ENCODE peak calls at places on chromosomes 1 and 21, in four cellular contexts. S is mucosa of descending colon, K is thoracic aorta, A is GM12878. Y is an unnamed sample. For H3K36me3, the result is how much of the 10 kb centered on the place peaks cover.

GRCh38 chr1:5905431-5905830 is 86.8 kb downstream of the NPHP4 start:
- DNase-seq in S (no peak), A (no peak), K (no peak), Y (no peak)

GRCh38 chr21:32070693-32071330 is 198.0 kb downstream of the HUNK start:
- DNase-seq in S (no peak), A (no peak), K (no peak), Y (no peak)

GRCh38 chr1:84598418-84598817 is 24.2 kb upstream of the CTBS start:
- DNase-seq in A (no peak), S (no peak), K (no peak), Y (no peak)

GRCh38 chr1:214248294-214249082 is 32.5 kb upstream of the SMYD2 start:
- DNase-seq in A (no peak), S (no peak), K (no peak), Y (no peak)

GRCh38 chr1:23867542-23867952 is 543 bp downstream of the FUCA1 start:
- DNase-seq in S (no peak), A (no peak), K (no peak), Y (no peak)

GRCh38 chr1:67855444-67855843 is 22.2 kb upstream of the GNG12 start:
- DNase-seq in A (no peak), K (no peak), S (no peak), Y (no peak)

GRCh38 chr21:28473530-28474225 is 519.0 kb downstream of the LTN1 start:
- DNase-seq in A (no peak), S (no peak), K (no peak), Y (no peak)

GRCh38 chr1:27372808-27373690 is 1.6 kb downstream of the FCN3 start:
- DNase-seq in A (no peak), S (no peak), K (no peak), Y (no peak)

GRCh38 chr1:61338899-61339298 is 256.5 kb downstream of the NFIA start:
- DNase-seq in A (no peak), K (no peak), S (no peak), Y (no peak)

GRCh38 chr1:181981821-181982220 is 79.7 kb downstream of the ZNF648 start:
- DNase-seq in S (no peak), K (no peak), A (no peak), Y (no peak)

GRCh38 chr1:115170396-115170795 is 81.1 kb upstream of the TSPAN2 start:
- DNase-seq in A (no peak), S (no peak), K (no peak), Y (no peak)

GRCh38 chr21:41630249-41630648 is 122.3 kb upstream of the TMPRSS2 start:
- DNase-seq in S (peak), K (no peak), A (no peak), Y (no peak)

GRCh38 chr1:94971491-94971924 is 44.6 kb upstream of the CNN3 start:
- DNase-seq in A (no peak), K (no peak), S (no peak), Y (no peak)

GRCh38 chr1:24770891-24771290 is 25.6 kb downstream of the CLIC4 start:
- DNase-seq in A (no peak), K (no peak), S (no peak), Y (no peak)

GRCh38 chr1:114088392-114089299 is 65.0 kb downstream of the SYT6 start:
- DNase-seq in K (no peak), S (no peak), A (no peak), Y (no peak)

GRCh38 chr1:214363386-214363785 is 82.4 kb downstream of the SMYD2 start:
- DNase-seq in K (no peak), S (no peak), A (no peak), Y (no peak)

GRCh38 chr1:90989990-90990389 is 31.8 kb downstream of the ZNF644 start:
- DNase-seq in S (no peak), A (no peak), K (no peak), Y (peak)

GRCh38 chr1:172585348-172585747 is 52.4 kb downstream of the SUCO start:
- DNase-seq in S (no peak), A (no peak), K (no peak), Y (no peak)

GRCh38 chr1:171251741-171252300 is 3.5 kb downstream of the FMO1 start:
- DNase-seq in A (no peak), S (peak), K (no peak), Y (no peak)

GRCh38 chr1:244319283-244320132 is 132.2 kb downstream of the ADSS2 start:
- DNase-seq in K (no peak), A (peak), S (no peak), Y (peak)

GRCh38 chr1:171468120-171468790 is 17.1 kb upstream of the PRRC2C start:
- DNase-seq in S (no peak), K (no peak), A (no peak), Y (peak)

GRCh38 chr1:237241038-237241437 is 199.1 kb downstream of the RYR2 start:
- DNase-seq in A (no peak), K (no peak), S (no peak), Y (no peak)

GRCh38 chr21:42075686-42076471 is 4.8 kb downstream of the UMODL1 start:
- DNase-seq in K (no peak), S (peak), A (no peak), Y (no peak)

GRCh38 chr1:10873189-10873588 is 76.7 kb upstream of the CASZ1 start:
- DNase-seq in S (no peak), A (no peak), K (no peak), Y (no peak)

GRCh38 chr1:206887701-206888100 is 9.5 kb upstream of the IL24 start:
- DNase-seq in K (no peak), A (no peak), S (no peak), Y (no peak)

GRCh38 chr1:243421784-243422183 is 165.9 kb downstream of the SDCCAG8 start:
- DNase-seq in S (no peak), A (no peak), K (no peak), Y (no peak)

GRCh38 chr1:211330282-211330936 is 3.8 kb downstream of the TRAF5 start:
- DNase-seq in K (no peak), S (no peak), A (no peak), Y (no peak)

GRCh38 chr1:2607681-2608041 is 21.1 kb downstream of the PRXL2B start:
- DNase-seq in K (no peak), A (no peak), S (no peak), Y (no peak)

GRCh38 chr21:42472521-42472920 is 23.5 kb downstream of the RSPH1 start:
- DNase-seq in S (no peak), A (no peak), K (no peak), Y (no peak)

GRCh38 chr1:49163041-49163440 is 386.4 kb upstream of the BEND5 start:
- DNase-seq in A (no peak), S (no peak), K (no peak), Y (no peak)

GRCh38 chr21:45556645-45557601 is 14.7 kb upstream of the SLC19A1 start:
- DNase-seq in A (no peak), S (peak), K (no peak), Y (no peak)

GRCh38 chr1:229046251-229046853 is 224.6 kb upstream of the RAB4A start:
- DNase-seq in K (no peak), A (no peak), S (no peak), Y (no peak)

GRCh38 chr1:90201467-90202358 is 206.8 kb downstream of the ZNF326 start:
- DNase-seq in K (no peak), S (no peak), A (no peak), Y (no peak)

DNA sequence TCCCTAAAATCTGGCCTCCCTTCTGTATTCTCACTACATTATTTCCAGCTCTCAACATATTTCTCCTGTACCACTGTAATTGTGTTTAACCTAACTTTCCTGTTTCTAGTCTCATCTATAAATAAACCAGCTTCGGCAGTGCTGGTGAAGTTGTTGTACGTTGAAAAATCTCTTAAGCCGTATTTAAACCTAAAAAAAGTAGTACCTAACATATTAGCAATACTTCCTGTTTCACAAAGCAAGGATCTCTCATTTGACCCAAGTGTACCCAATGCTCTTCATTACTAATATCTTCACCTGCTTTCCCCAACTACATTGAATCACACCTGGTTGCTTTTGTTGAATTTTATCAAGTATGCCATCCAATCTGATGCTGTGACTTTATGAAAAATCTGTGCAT is 42.2 kb upstream of the RGS21 start:
- DNase-seq in S (no peak), A (no peak), K (no peak), Y (no peak)
- H3K36me3 ChIP-seq in S (under half), A (under half), K (under half), Y (under half)

GRCh38 chr1:238710697-238711096 is 675.7 kb upstream of the CHRM3 start:
- DNase-seq in A (no peak), K (no peak), S (no peak), Y (no peak)
- TF ChIP-seq CTCF in A (peak), K (no peak), S (no peak), Y (no peak)

GRCh38 chr1:98211271-98211840 is 290.5 kb upstream of the DPYD start:
- DNase-seq in A (no peak), K (no peak), S (no peak), Y (no peak)

GRCh38 chr1:98205291-98206017 is 284.6 kb upstream of the DPYD start:
- DNase-seq in S (no peak), K (no peak), A (no peak), Y (no peak)

GRCh38 chr1:98210563-98210962 is 289.7 kb upstream of the DPYD start:
- DNase-seq in A (no peak), S (no peak), K (no peak), Y (no peak)

GRCh38 chr1:98210064-98210463 is 289.2 kb upstream of the DPYD start:
- DNase-seq in K (no peak), A (no peak), S (no peak), Y (no peak)
- H3K4me3 ChIP-seq in K (no peak), A (no peak), S (no peak), Y (no peak)

GRCh38 chr1:226069818-226070489 is 7.4 kb downstream of the H3-3A start:
- DNase-seq in A (no peak), S (no peak), K (no peak), Y (no peak)
- H3K36me3 ChIP-seq in A (under half), S (under half), K (under half), Y (under half)

GRCh38 chr1:40650075-40650474 is 15.4 kb downstream of the RIMS3 start:
- DNase-seq in A (no peak), S (no peak), K (no peak), Y (no peak)

GRCh38 chr1:40653851-40654537 is 11.5 kb downstream of the RIMS3 start:
- DNase-seq in A (no peak), S (no peak), K (no peak), Y (no peak)

GRCh38 chr1:40652979-40653378 is 12.5 kb downstream of the RIMS3 start:
- DNase-seq in S (no peak), K (no peak), A (no peak), Y (no peak)

GRCh38 chr1:40651138-40651857 is 14.2 kb downstream of the RIMS3 start:
- DNase-seq in K (no peak), A (no peak), S (peak), Y (no peak)

GRCh38 chr1:40652452-40652851 is 13.0 kb downstream of the RIMS3 start:
- DNase-seq in A (no peak), S (no peak), K (no peak), Y (no peak)
- TF ChIP-seq CTCF in A (no peak), S (no peak), K (no peak), Y (no peak)

DNA sequence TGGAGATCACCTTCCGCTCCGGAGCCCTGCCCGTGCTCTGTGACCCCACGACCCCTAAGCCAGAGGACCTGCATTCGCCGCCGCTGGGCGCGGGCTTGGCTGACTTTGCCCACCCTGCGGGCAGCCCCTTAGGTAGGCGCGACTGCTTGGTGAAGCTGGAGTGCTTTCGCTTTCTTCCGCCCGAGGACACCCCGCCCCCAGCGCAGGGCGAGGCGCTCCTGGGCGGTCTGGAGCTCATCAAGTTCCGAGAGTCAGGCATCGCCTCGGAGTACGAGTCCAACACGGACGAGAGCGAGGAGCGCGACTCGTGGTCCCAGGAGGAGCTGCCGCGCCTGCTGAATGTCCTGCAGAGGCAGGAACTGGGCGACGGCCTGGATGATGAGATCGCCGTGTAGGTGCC is 9.6 kb downstream of the SPATA46 start:
- DNase-seq in S (no peak), A (no peak), K (no peak), Y (no peak)
- H3K4me3 ChIP-seq in S (no peak), A (no peak), K (no peak), Y (no peak)